ENCODE peak calls at places on chromosomes 1 and 21, in ten cellular contexts. Z, M, L, D, V, N, J, G, E and B are unnamed samples.

GRCh38 chr1:3190256-3191041 is 121.4 kb downstream of the PRDM16 start:
- DNase-seq in E (no peak), N (no peak), G (no peak), V (no peak), Z (no peak), L (no peak), M (no peak), J (no peak), D (no peak), B (no peak)

GRCh38 chr1:107250169-107250568 is 109.3 kb downstream of the NTNG1 start:
- DNase-seq in M (no peak), V (no peak), Z (no peak), G (no peak), N (no peak), L (no peak), D (peak), J (no peak), E (no peak), B (no peak)

GRCh38 chr1:2004867-2005266 is 1.3 kb upstream of the CFAP74 start:
- DNase-seq in Z (no peak), N (no peak), V (no peak), J (no peak), D (no peak), G (no peak), E (no peak), M (no peak), L (no peak), B (no peak)

GRCh38 chr21:35291034-35291433 is 241.9 kb upstream of the RUNX1 start:
- DNase-seq in N (no peak), M (no peak), V (no peak), J (no peak), L (no peak), E (no peak), D (no peak), G (no peak), Z (no peak), B (no peak)

GRCh38 chr21:40381111-40381510 is 465.8 kb downstream of the DSCAM start:
- DNase-seq in V (no peak), L (no peak), M (no peak), D (no peak), G (no peak), N (no peak), E (no peak), Z (no peak), J (no peak), B (no peak)

GRCh38 chr1:41758904-41759548 is 159.7 kb downstream of the HIVEP3 start:
- DNase-seq in V (no peak), N (no peak), L (no peak), Z (no peak), E (no peak), D (no peak), M (no peak), G (no peak), J (no peak), B (no peak)

GRCh38 chr1:152577168-152577567 is 3.1 kb downstream of the LCE3D start:
- DNase-seq in E (no peak), M (no peak), V (no peak), J (no peak), N (no peak), G (no peak), L (no peak), D (no peak), Z (no peak), B (no peak)

GRCh38 chr1:78236711-78237110 is 190.9 kb downstream of the GIPC2 start:
- DNase-seq in N (no peak), L (no peak), Z (no peak), D (no peak), J (no peak), E (no peak), V (no peak), M (no peak), G (no peak), B (no peak)

GRCh38 chr1:117841117-117841650 is 88.2 kb downstream of the GDAP2 start:
- DNase-seq in D (no peak), L (no peak), V (no peak), J (no peak), G (no peak), M (no peak), E (no peak), N (no peak), Z (no peak), B (no peak)

GRCh38 chr1:10538608-10539355 is 64.0 kb downstream of the PEX14 start:
- DNase-seq in D (no peak), J (no peak), L (no peak), Z (no peak), E (no peak), M (no peak), G (no peak), V (no peak), N (no peak), B (no peak)

GRCh38 chr21:34129039-34129891 is 55.9 kb downstream of the MRPS6 start:
- DNase-seq in E (peak), Z (no peak), V (peak), J (no peak), D (peak), M (no peak), G (no peak), L (no peak), N (no peak), B (peak)

GRCh38 chr1:58922302-58923089 is 138.6 kb upstream of the JUN start:
- DNase-seq in G (peak), E (peak), M (no peak), L (peak), D (no peak), J (no peak), V (peak), N (no peak), Z (no peak), B (peak)

GRCh38 chr1:23854568-23854967 is 13.5 kb downstream of the FUCA1 start:
- DNase-seq in M (no peak), J (no peak), V (no peak), D (peak), N (no peak), Z (no peak), L (no peak), G (no peak), E (no peak), B (no peak)

GRCh38 chr1:25198731-25199231 is 33.5 kb downstream of the SYF2 start:
- DNase-seq in Z (no peak), E (no peak), D (peak), N (no peak), J (no peak), L (no peak), V (peak), M (no peak), G (peak), B (no peak)

GRCh38 chr1:247386695-247387094 is 29.3 kb upstream of the NLRP3 start:
- DNase-seq in G (no peak), N (no peak), V (no peak), M (no peak), Z (no peak), J (no peak), L (no peak), E (no peak), D (no peak), B (no peak)

GRCh38 chr21:43572443-43572842 is 86.8 kb downstream of the HSF2BP start:
- DNase-seq in Z (no peak), E (no peak), N (no peak), V (no peak), M (no peak), J (no peak), G (no peak), L (no peak), D (no peak), B (no peak)

GRCh38 chr1:203325004-203325417 is 19.7 kb downstream of the BTG2 start:
- DNase-seq in E (no peak), Z (no peak), M (no peak), G (no peak), J (peak), V (no peak), N (no peak), D (peak), L (no peak), B (no peak)

GRCh38 chr21:15283138-15283537 is 218.3 kb upstream of the NRIP1 start:
- DNase-seq in G (no peak), M (no peak), Z (no peak), D (no peak), L (no peak), E (no peak), V (no peak), J (no peak), N (no peak), B (no peak)

GRCh38 chr1:208101661-208102431 is 142.3 kb downstream of the PLXNA2 start:
- DNase-seq in J (no peak), V (no peak), M (no peak), N (no peak), E (no peak), D (peak), L (no peak), G (no peak), Z (no peak), B (no peak)

GRCh38 chr1:27772581-27772931 is 463 bp upstream of the STX12 start:
- DNase-seq in Z (no peak), D (no peak), N (no peak), J (no peak), G (no peak), V (no peak), L (no peak), M (no peak), E (no peak), B (no peak)
- H3K27ac ChIP-seq in Z (peak), D (peak), N (peak), J (peak), G (peak), V (peak), L (peak), M (peak), E (peak), B (peak)

GRCh38 chr1:12614402-12615165 is 3.4 kb downstream of the DHRS3 start:
- DNase-seq in V (no peak), J (no peak), L (no peak), Z (no peak), M (no peak), E (no peak), G (no peak), D (no peak), N (no peak), B (no peak)
- TF ChIP-seq POLR2AphosphoS5 in V (no peak), J (no peak), L (no peak), Z (no peak), M (no peak), E (no peak), G (no peak), D (no peak), N (no peak), B (no peak)

GRCh38 chr1:175222296-175222938 is 29.8 kb upstream of the KIAA0040 start:
- DNase-seq in L (no peak), M (no peak), J (no peak), G (no peak), N (no peak), V (no peak), Z (no peak), E (peak), D (no peak), B (no peak)

GRCh38 chr1:175220853-175221547 is 28.4 kb upstream of the KIAA0040 start:
- DNase-seq in N (no peak), J (no peak), Z (no peak), G (no peak), V (no peak), D (peak), E (peak), L (no peak), M (no peak), B (peak)

GRCh38 chr1:175219774-175220173 is 27.2 kb upstream of the KIAA0040 start:
- DNase-seq in V (no peak), Z (no peak), E (no peak), L (no peak), D (no peak), N (no peak), G (no peak), J (no peak), M (no peak), B (no peak)

GRCh38 chr1:175221548-175222175 is 29.1 kb upstream of the KIAA0040 start:
- DNase-seq in D (peak), J (no peak), G (peak), Z (no peak), L (no peak), N (no peak), E (peak), V (peak), M (no peak), B (no peak)

DNA sequence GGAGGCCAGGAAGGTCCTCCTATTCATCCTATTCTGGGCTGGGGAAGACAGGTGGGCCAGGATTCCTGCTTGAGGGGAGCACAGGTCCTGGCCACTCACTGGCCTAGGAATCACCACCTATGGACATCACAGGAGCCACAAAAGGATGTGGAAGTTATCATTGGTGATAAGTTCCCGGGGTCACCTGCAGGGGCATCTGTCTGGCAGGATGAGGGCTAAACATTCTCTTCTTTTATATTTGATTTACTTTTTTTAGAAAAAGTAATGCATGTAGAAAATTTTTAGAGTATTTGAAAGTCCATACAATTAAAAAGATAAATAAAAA is 33.2 kb upstream of the KIAA0040 start:
- DNase-seq in L (no peak), M (no peak), N (no peak), E (peak), D (no peak), J (no peak), G (no peak), V (no peak), Z (no peak), B (no peak)
- TF ChIP-seq CTCF in L (no peak), M (no peak), N (no peak), E (no peak), D (no peak), J (peak), G (no peak), V (no peak), Z (no peak), B (no peak)

DNA sequence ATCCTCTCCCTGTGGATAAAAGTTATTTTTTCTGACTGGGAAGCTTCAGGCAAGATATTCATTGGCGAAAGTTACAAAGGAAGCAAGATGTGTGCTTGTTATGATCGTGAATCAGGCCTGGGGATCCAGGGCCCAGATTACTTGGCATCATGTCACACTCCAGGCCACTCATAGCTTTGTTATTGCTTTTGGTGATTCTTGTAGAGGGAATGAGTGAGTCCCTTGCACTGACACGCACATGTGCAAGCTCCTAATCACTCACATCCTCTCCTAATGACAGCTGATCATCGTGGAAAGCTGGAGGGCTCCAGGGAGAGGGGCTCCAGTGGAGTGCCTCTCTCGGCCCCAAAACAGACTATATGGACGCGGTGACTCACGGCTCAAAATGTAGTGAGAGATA is 481.0 kb upstream of the USP24 start:
- DNase-seq in Z (no peak), M (no peak), D (no peak), V (no peak), J (no peak), L (peak), E (no peak), N (no peak), G (no peak), B (no peak)
- H3K27ac ChIP-seq in Z (no peak), M (peak), D (no peak), V (peak), J (no peak), L (peak), E (peak), N (no peak), G (peak), B (no peak)

GRCh38 chr1:21933397-21934248 is 3.5 kb downstream of the HSPG2 start:
- DNase-seq in V (peak), L (no peak), E (no peak), N (no peak), D (peak), G (peak), M (no peak), Z (no peak), J (no peak), B (peak)
- TF ChIP-seq POLR2AphosphoS5 in V (peak), L (peak), E (no peak), N (no peak), D (no peak), G (no peak), M (peak), Z (no peak), J (no peak), B (peak)